ENCODE peak calls at places on chromosomes 13 and 19, in four cellular contexts. V is transverse colon, Q is renal cortical epithelial cell, U is GM23248. K is an unnamed sample.
A peak's percentile ranks its signal among the peaks of the same experiment; 100 is the strongest.

GRCh38 chr19:38949580-38950367 is 19.0 kb downstream of the MRPS12 start:
- DNase-seq in V (peak; percentile 76), Q (peak; percentile 54), U (peak; percentile 53), K (no peak)

GRCh38 chr19:45339629-45340028 is 921 bp upstream of the KLC3 start:
- DNase-seq in V (no peak), Q (no peak), U (no peak), K (no peak)

GRCh38 chr13:57629391-57629804 is 2.1 kb upstream of the PCDH17 start:
- DNase-seq in V (no peak), Q (no peak), U (peak; percentile 14), K (no peak)

GRCh38 chr19:6273701-6274601 is 5.8 kb downstream of the MLLT1 start:
- DNase-seq in V (peak; percentile 64), Q (peak; percentile 87), U (peak; percentile 99), K (no peak)

GRCh38 chr19:54209748-54210494 is 9.3 kb downstream of the RPS9 start:
- DNase-seq in V (peak; percentile 93), Q (peak; percentile 99), U (peak; percentile 96), K (peak; percentile 99)

GRCh38 chr13:99859178-99860177 is 112.1 kb downstream of the ZIC5 start:
- DNase-seq in V (peak; percentile 31), Q (no peak), U (no peak), K (no peak)

GRCh38 chr19:1000095-1000494 is at the start of gene GRIN3B:
- DNase-seq in V (peak; percentile 73), Q (no peak), U (peak; percentile 77), K (no peak)

GRCh38 chr13:60571571-60571970 is 174.6 kb downstream of the TDRD3 start:
- DNase-seq in V (no peak), Q (no peak), U (no peak), K (no peak)

GRCh38 chr19:32018014-32018413 is 327.4 kb upstream of the ZNF507 start:
- DNase-seq in V (peak; percentile 19), Q (peak; percentile 38), U (peak; percentile 85), K (peak; percentile 69)

GRCh38 chr13:111486331-111486730 is 165.9 kb downstream of the TEX29 start:
- DNase-seq in V (no peak), Q (no peak), U (no peak), K (no peak)

GRCh38 chr13:21670006-21670882 is 629 bp upstream of the FGF9 start:
- DNase-seq in V (peak; percentile 66), Q (peak; percentile 22), U (peak; percentile 67), K (peak; percentile 63)

GRCh38 chr19:12330340-12330739 is 3.1 kb downstream of the ZNF563 start:
- DNase-seq in V (no peak), Q (no peak), U (no peak), K (no peak)

GRCh38 chr13:114281351-114282142 is at the start of gene UPF3A:
- DNase-seq in V (peak; percentile 91), Q (peak; percentile 56), U (peak; percentile 95), K (peak; percentile 89)

GRCh38 chr13:39506559-39507390 is 96.2 kb downstream of the LHFPL6 start:
- DNase-seq in V (no peak), Q (peak; percentile 25), U (no peak), K (no peak)

GRCh38 chr13:46531953-46532352 is 21.0 kb upstream of the LRCH1 start:
- DNase-seq in V (no peak), Q (no peak), U (no peak), K (no peak)